ENCODE peak calls at places on chromosomes 5 and 9, in eight cellular contexts. Y, A, Z, T, C, G, I and P are unnamed samples.

GRCh38 chr9:127396253-127396807 is 639 bp upstream of the SLC2A8 start:
- DNase-seq in A (no peak), Y (no peak), C (no peak), I (no peak), G (no peak), Z (no peak), T (no peak), P (no peak)

GRCh38 chr5:151183451-151184245 is 26.1 kb upstream of the ANXA6 start:
- DNase-seq in T (no peak), C (no peak), A (no peak), G (no peak), Y (no peak), I (no peak), Z (no peak), P (no peak)

GRCh38 chr9:25677301-25678146 is 720 bp downstream of the TUSC1 start:
- DNase-seq in I (peak; percentile 0), Y (peak; percentile 53), A (peak; percentile 59), Z (peak; percentile 9), T (peak; percentile 93), G (no peak), C (peak; percentile 89), P (peak; percentile 5)

GRCh38 chr9:133119461-133120342 is 1.3 kb downstream of the RALGDS start:
- DNase-seq in Y (peak; percentile 13), Z (no peak), I (no peak), G (no peak), T (peak; percentile 65), C (no peak), A (no peak), P (no peak)

GRCh38 chr5:127988149-127988755 is 95.3 kb upstream of the SLC12A2 start:
- DNase-seq in Y (peak; percentile 96), C (no peak), A (no peak), T (no peak), I (no peak), Z (peak; percentile 87), G (no peak), P (no peak)

GRCh38 chr9:91073049-91073810 is 271.6 kb downstream of the SYK start:
- DNase-seq in G (no peak), Y (no peak), Z (no peak), T (no peak), I (no peak), A (no peak), C (no peak), P (no peak)

GRCh38 chr5:180799194-180799593 is 3.4 kb downstream of the MGAT1 start:
- DNase-seq in T (no peak), A (peak; percentile 51), Z (no peak), Y (no peak), I (no peak), G (no peak), C (no peak), P (no peak)

GRCh38 chr9:109912726-109913460 is 132.9 kb downstream of the PALM2AKAP2 start:
- DNase-seq in Z (no peak), I (no peak), Y (no peak), A (no peak), G (no peak), C (no peak), T (no peak), P (no peak)

GRCh38 chr5:176474476-176474875 is 26.3 kb downstream of the FAF2 start:
- DNase-seq in I (no peak), T (no peak), Y (peak; percentile 34), Z (no peak), C (no peak), G (no peak), A (no peak), P (no peak)

GRCh38 chr5:140261403-140262171 is 41.3 kb downstream of the PFDN1 start:
- DNase-seq in I (no peak), Y (peak; percentile 94), T (no peak), Z (peak; percentile 50), A (no peak), G (no peak), C (no peak), P (no peak)

GRCh38 chr5:149125386-149125891 is 15.9 kb upstream of the ABLIM3 start:
- DNase-seq in A (peak; percentile 50), G (no peak), I (no peak), Y (peak; percentile 46), Z (no peak), T (no peak), C (no peak), P (no peak)

GRCh38 chr5:165232629-165233028 is 1727.2 kb downstream of the MAT2B start:
- DNase-seq in T (no peak), C (no peak), Z (no peak), A (no peak), I (no peak), Y (no peak), G (no peak), P (no peak)

GRCh38 chr9:114348906-114349482 is 19.3 kb downstream of the ORM2 start:
- DNase-seq in A (no peak), T (no peak), C (no peak), G (peak; percentile 92), I (peak; percentile 38), Z (peak; percentile 60), Y (peak; percentile 99), P (peak; percentile 92)

GRCh38 chr9:92657296-92658094 is 12.4 kb downstream of the IPPK start:
- DNase-seq in I (no peak), T (no peak), C (peak; percentile 47), A (no peak), Y (no peak), Z (no peak), G (no peak), P (no peak)